ENCODE peak calls at places on chromosome 14, in four cellular contexts. One of them, this sample, is unnamed. For H3K4me1, the result is how much of the 10 kb centered on the place peaks cover.

GRCh38 chr14:20799955-20800544 is 2.6 kb downstream of the RNASE1 start:
- DNase-seq in HepG2: peak
- DNase-seq in H1: no peak
- DNase-seq in GM12878: no peak
- DNase-seq in this sample: no peak

GRCh38 chr14:67405771-67406170 is 6.2 kb downstream of the PLEK2 start:
- DNase-seq in HepG2: no peak
- DNase-seq in H1: no peak
- DNase-seq in GM12878: no peak
- DNase-seq in this sample: no peak

GRCh38 chr14:64726585-64726890 is 22.3 kb downstream of the PLEKHG3 start:
- DNase-seq in HepG2: no peak
- DNase-seq in H1: no peak
- DNase-seq in GM12878: no peak
- DNase-seq in this sample: no peak

GRCh38 chr14:34171431-34171830 is 220.6 kb upstream of the EGLN3 start:
- DNase-seq in HepG2: no peak
- DNase-seq in H1: no peak
- DNase-seq in GM12878: no peak
- DNase-seq in this sample: no peak

GRCh38 chr14:105383083-105383730 is 15.1 kb upstream of the TEX22 start:
- DNase-seq in HepG2: no peak
- DNase-seq in H1: no peak
- DNase-seq in GM12878: no peak
- DNase-seq in this sample: no peak

GRCh38 chr14:82854851-82855250 is 1321.2 kb upstream of the SEL1L start:
- DNase-seq in HepG2: no peak
- DNase-seq in H1: no peak
- DNase-seq in GM12878: no peak
- DNase-seq in this sample: no peak

GRCh38 chr14:71165650-71166049 is 258.4 kb downstream of the PCNX1 start:
- DNase-seq in HepG2: no peak
- DNase-seq in H1: no peak
- DNase-seq in GM12878: no peak
- DNase-seq in this sample: no peak

GRCh38 chr14:97602438-97603117 is 805.4 kb downstream of the VRK1 start:
- DNase-seq in HepG2: no peak
- DNase-seq in H1: no peak
- DNase-seq in GM12878: no peak
- DNase-seq in this sample: no peak

GRCh38 chr14:35085441-35085840 is 36.3 kb downstream of the PPP2R3C start:
- DNase-seq in HepG2: no peak
- DNase-seq in H1: no peak
- DNase-seq in GM12878: no peak
- DNase-seq in this sample: no peak

GRCh38 chr14:69703047-69704046 is 63.6 kb upstream of the SRSF5 start:
- DNase-seq in HepG2: peak
- DNase-seq in H1: no peak
- DNase-seq in GM12878: no peak
- DNase-seq in this sample: no peak

GRCh38 chr14:22291406-22291805 is 297.6 kb downstream of the DAD1 start:
- DNase-seq in HepG2: no peak
- DNase-seq in H1: no peak
- DNase-seq in GM12878: no peak
- DNase-seq in this sample: no peak

DNA sequence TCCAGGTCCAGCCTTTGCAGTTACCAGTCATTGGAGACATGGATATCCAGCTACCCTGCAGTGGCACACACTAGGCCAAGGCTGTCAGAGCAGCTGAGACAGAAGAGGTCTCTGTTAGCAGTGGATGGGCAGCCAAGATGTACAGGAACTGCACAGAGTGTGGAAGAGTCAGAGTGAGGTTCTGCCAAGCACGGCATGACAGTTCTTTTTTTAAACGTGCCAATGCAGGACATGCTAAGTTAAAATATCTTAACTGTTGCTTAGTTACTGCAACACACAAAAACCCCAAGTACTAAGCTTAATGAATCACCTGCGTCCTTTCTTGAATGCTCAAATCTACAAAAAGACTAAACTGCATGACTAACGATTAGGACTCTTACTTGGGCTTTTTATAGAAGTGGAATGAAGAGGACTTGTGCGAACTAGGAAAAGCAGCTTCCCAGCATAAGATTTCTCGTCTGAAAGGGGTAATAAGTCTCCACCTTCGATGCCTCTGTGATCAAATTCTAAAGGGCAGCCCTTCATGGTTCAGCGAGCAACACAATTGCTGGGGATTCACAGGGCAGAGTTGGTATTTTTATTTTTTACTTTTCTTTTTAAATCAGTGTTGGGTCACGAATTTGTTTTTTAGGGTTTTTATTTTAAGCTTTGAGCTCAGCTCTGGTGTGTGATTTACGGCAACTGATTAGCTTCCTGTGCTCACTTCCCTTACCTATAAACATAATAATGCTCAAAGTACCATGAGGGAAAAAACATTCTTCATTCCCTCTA is 20.6 kb downstream of the MAPK1IP1L start:
- DNase-seq in HepG2: no peak
- DNase-seq in H1: no peak
- DNase-seq in GM12878: peak
- DNase-seq in this sample: no peak
- TF ChIP-seq SUZ12 in HepG2: no peak
- TF ChIP-seq SUZ12 in H1: no peak
- TF ChIP-seq SUZ12 in GM12878: no peak
- TF ChIP-seq SUZ12 in this sample: no peak

DNA sequence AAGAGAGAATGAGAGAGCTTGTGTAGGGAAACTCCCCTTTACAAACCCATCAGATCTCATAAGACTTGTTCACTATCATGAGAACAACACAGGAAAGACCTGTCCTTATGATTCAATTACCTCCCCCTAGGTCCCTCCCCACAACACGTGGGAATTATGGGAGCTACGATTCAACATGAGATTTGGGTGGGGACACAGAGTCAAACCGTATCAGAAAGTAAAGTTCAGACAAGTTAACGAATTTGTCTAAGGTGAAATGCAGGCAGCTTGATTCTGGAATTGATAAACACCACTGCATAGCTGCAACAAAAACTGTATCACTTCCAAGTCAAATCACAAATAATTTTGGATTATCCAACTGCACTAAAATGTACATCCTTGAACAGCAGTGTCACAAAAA is 47.4 kb downstream of the FOXN3 start:
- DNase-seq in HepG2: no peak
- DNase-seq in H1: no peak
- DNase-seq in GM12878: no peak
- DNase-seq in this sample: no peak
- H3K4me1 ChIP-seq in HepG2: half or more
- H3K4me1 ChIP-seq in H1: under half
- H3K4me1 ChIP-seq in GM12878: under half
- H3K4me1 ChIP-seq in this sample: under half

GRCh38 chr14:100864206-100864605 is 38.3 kb downstream of the MEG3 start:
- DNase-seq in HepG2: no peak
- DNase-seq in H1: no peak
- DNase-seq in GM12878: no peak
- DNase-seq in this sample: no peak

GRCh38 chr14:100866666-100867630 is 36.6 kb downstream of the RTL1 start:
- DNase-seq in HepG2: no peak
- DNase-seq in H1: no peak
- DNase-seq in GM12878: no peak
- DNase-seq in this sample: no peak

GRCh38 chr14:100862793-100863192 is 36.9 kb downstream of the MEG3 start:
- DNase-seq in HepG2: no peak
- DNase-seq in H1: no peak
- DNase-seq in GM12878: no peak
- DNase-seq in this sample: no peak

GRCh38 chr14:100865682-100866591 is 37.6 kb downstream of the RTL1 start:
- DNase-seq in HepG2: no peak
- DNase-seq in H1: no peak
- DNase-seq in GM12878: no peak
- DNase-seq in this sample: no peak

DNA sequence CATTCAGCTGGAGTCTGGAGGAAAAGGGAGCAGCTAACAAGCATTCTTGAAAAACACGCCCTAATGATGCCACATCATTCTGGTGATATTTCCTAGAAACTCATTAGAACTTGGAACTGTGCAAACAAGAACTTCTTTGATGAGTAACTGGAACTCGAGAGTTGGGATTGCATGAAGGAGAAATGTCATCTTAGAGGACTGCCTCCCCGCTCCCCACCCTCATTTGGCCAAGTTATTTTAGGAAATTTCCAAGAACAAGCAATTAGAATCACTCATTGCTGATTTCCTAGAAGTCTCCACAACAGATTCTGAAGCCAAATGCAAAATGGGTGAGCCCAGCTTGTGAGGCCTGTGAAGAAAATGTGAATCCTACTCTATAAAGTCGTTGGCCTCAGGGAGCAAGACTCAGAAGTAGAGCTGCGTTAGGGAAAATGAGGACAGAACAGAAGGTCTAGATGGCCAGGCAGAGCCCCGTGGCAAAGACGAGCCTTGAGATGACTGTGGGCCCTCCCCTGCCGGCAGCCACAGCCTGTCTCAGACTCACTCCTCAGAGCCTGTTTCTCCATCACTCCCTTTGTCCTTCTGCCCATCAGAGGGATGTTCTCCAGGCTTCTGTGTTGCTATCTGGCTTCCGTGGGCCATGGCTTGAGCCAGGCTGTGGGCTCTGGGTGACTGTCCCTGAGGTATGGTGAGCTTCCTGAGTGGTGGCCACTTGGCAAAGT is 38.4 kb downstream of the RTL1 start:
- DNase-seq in HepG2: no peak
- DNase-seq in H1: no peak
- DNase-seq in GM12878: no peak
- DNase-seq in this sample: no peak
- TF ChIP-seq SUZ12 in HepG2: no peak
- TF ChIP-seq SUZ12 in H1: no peak
- TF ChIP-seq SUZ12 in GM12878: no peak
- TF ChIP-seq SUZ12 in this sample: no peak

GRCh38 chr14:76954371-76954770 is 74.1 kb downstream of the IRF2BPL start:
- DNase-seq in HepG2: no peak
- DNase-seq in H1: no peak
- DNase-seq in GM12878: no peak
- DNase-seq in this sample: no peak
- H3K4me1 ChIP-seq in HepG2: half or more
- H3K4me1 ChIP-seq in H1: under half
- H3K4me1 ChIP-seq in GM12878: half or more
- H3K4me1 ChIP-seq in this sample: under half

GRCh38 chr14:32513571-32514009 is 184.5 kb downstream of the AKAP6 start:
- DNase-seq in HepG2: no peak
- DNase-seq in H1: no peak
- DNase-seq in GM12878: no peak
- DNase-seq in this sample: no peak
- TF ChIP-seq SUZ12 in HepG2: no peak
- TF ChIP-seq SUZ12 in H1: no peak
- TF ChIP-seq SUZ12 in GM12878: no peak
- TF ChIP-seq SUZ12 in this sample: no peak

DNA sequence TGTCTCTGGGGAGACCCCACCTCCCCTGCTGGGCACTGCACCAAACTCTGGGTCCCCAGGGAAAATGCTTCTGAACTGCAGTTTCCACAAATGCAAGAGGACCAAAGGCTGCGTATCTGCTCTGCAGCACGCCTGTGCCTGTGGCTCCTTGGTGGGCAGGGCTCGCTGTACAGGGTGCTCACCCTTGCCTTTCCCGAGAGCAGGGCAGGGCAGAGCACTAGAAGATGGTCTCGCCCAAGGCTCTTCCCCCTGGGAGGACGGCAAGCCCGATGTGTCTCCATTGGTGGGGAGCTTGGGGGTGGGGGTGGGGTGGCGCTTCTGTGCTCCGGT is 175.3 kb upstream of the RTL1 start:
- DNase-seq in HepG2: no peak
- DNase-seq in H1: no peak
- DNase-seq in GM12878: no peak
- DNase-seq in this sample: no peak
- H3K4me1 ChIP-seq in HepG2: under half
- H3K4me1 ChIP-seq in H1: under half
- H3K4me1 ChIP-seq in GM12878: under half
- H3K4me1 ChIP-seq in this sample: under half

DNA sequence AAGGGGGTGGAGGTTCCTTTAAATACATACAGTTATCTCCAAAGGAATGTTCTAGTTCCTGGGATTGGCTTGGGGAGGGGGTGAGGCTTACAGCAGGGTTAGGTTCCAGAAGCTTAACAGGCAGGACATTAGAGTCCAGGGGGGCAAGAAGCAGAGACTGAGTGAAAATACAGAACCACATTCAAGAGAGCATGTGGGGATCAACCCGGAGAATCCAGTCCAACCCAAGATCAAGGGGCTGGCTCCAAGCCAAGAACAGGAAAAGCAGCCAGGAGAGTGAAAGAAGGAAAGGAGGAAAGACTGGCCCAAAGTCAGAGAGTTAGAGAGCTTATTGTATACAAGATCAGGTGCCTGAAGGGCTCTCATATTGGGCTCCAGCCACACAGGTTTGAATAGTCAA is 190.3 kb upstream of the CDKN3 start:
- DNase-seq in HepG2: no peak
- DNase-seq in H1: no peak
- DNase-seq in GM12878: no peak
- DNase-seq in this sample: no peak
- TF ChIP-seq SUZ12 in HepG2: no peak
- TF ChIP-seq SUZ12 in H1: no peak
- TF ChIP-seq SUZ12 in GM12878: no peak
- TF ChIP-seq SUZ12 in this sample: no peak

GRCh38 chr14:88016768-88017167 is 11.8 kb downstream of the GPR65 start:
- DNase-seq in HepG2: no peak
- DNase-seq in H1: no peak
- DNase-seq in GM12878: no peak
- DNase-seq in this sample: no peak
- H3K4me1 ChIP-seq in HepG2: under half
- H3K4me1 ChIP-seq in H1: under half
- H3K4me1 ChIP-seq in GM12878: under half
- H3K4me1 ChIP-seq in this sample: under half

DNA sequence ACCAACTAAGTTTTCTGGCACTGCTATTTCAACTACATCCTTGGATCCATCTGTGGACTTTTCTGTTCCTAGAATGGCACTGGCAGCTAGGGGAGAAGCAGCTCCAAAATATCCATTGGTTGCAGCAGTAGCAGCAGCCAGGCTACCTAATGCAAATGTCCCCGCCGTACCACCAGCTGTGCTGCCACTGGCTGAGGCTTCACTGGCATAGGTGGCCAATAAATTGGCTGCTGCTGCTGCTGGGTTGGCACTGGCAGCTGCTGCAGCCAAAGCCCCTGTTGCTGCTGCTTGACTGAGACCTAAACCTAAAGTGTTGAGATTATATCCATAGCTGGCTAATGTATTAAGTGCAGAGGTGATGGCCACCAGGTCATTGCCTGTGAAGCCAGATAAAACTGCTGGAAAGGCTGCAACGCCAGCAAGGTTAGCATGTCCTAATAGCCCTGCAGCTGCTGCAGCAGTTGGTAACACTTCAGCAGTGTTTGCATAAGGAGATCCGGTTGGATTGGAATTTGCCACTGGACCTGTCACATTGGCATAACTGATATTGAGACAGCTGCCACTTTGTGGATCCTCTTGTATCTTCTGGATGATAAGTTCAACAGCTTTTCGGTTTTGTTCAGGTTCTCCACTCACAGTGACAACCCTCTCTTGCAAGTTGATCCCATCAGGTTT is 149.5 kb downstream of the NOVA1 start:
- DNase-seq in HepG2: no peak
- DNase-seq in H1: no peak
- DNase-seq in GM12878: no peak
- DNase-seq in this sample: no peak
- TF ChIP-seq SUZ12 in HepG2: no peak
- TF ChIP-seq SUZ12 in H1: no peak
- TF ChIP-seq SUZ12 in GM12878: no peak
- TF ChIP-seq SUZ12 in this sample: no peak